ENCODE peak calls at places on chromosomes 4 and X, in four cellular contexts. F, O, M and A are unnamed samples.
A peak's percentile ranks its signal among the peaks of the same experiment; 100 is the strongest.

GRCh38 chrX:38636949-38637819 is 75.8 kb downstream of the TSPAN7 start:
- DNase-seq in M (no peak), F (no peak), O (no peak), A (no peak)

GRCh38 chr4:159077702-159078495 is 25.0 kb upstream of the RAPGEF2 start:
- DNase-seq in O (no peak), F (no peak), M (no peak), A (no peak)

GRCh38 chr4:168039593-168039992 is 52.7 kb upstream of the ANXA10 start:
- DNase-seq in M (no peak), F (no peak), O (no peak), A (no peak)

GRCh38 chrX:109732319-109732779 is 708 bp downstream of the ACSL4 start:
- DNase-seq in O (no peak), M (no peak), F (no peak), A (no peak)

GRCh38 chr4:5511791-5512190 is 196.6 kb downstream of the EVC2 start:
- DNase-seq in O (peak; percentile 2), M (no peak), F (no peak), A (no peak)

GRCh38 chrX:124328765-124329164 is 3.7 kb upstream of the TEX13D start:
- DNase-seq in O (no peak), F (no peak), M (no peak), A (no peak)

GRCh38 chr4:53346920-53347852 is 18.7 kb downstream of the SCFD2 start:
- DNase-seq in F (no peak), M (no peak), O (peak; percentile 9), A (no peak)

GRCh38 chr4:128916832-128917231 is 107.3 kb downstream of the JADE1 start:
- DNase-seq in O (no peak), F (no peak), M (peak; percentile 27), A (no peak)

GRCh38 chrX:20322887-20323286 is 56.2 kb upstream of the RPS6KA3 start:
- DNase-seq in F (no peak), O (no peak), M (no peak), A (no peak)

GRCh38 chr4:7956306-7957112 is 16.8 kb upstream of the AFAP1 start:
- DNase-seq in M (no peak), O (no peak), F (no peak), A (peak; percentile 84)

GRCh38 chrX:29530520-29530919 is 684.8 kb upstream of the MAGEB2 start:
- DNase-seq in F (no peak), O (peak; percentile 6), M (no peak), A (no peak)

GRCh38 chr4:141713771-141714445 is 77.5 kb downstream of the IL15 start:
- DNase-seq in O (peak; percentile 40), M (no peak), F (no peak), A (no peak)

GRCh38 chr4:146381263-146381872 is 140.4 kb downstream of the SLC10A7 start:
- DNase-seq in F (no peak), O (no peak), M (no peak), A (no peak)

GRCh38 chrX:48937065-48937907 is 18.5 kb upstream of the PIM2 start:
- DNase-seq in F (peak; percentile 75), M (peak; percentile 32), O (peak; percentile 36), A (no peak)

GRCh38 chr4:25007608-25008007 is 23.1 kb downstream of the LGI2 start:
- DNase-seq in O (no peak), F (no peak), M (no peak), A (no peak)

GRCh38 chr4:89160806-89161205 is 49.5 kb downstream of the TIGD2 start:
- DNase-seq in M (no peak), O (no peak), F (no peak), A (no peak)

GRCh38 chr4:79917246-79917645 is 155.8 kb downstream of the ANTXR2 start:
- DNase-seq in F (no peak), O (peak; percentile 46), M (peak; percentile 46), A (no peak)

GRCh38 chr4:36026348-36026747 is 218.0 kb downstream of the ARAP2 start:
- DNase-seq in F (no peak), M (no peak), O (no peak), A (no peak)

GRCh38 chr4:86221076-86221475 is 138.8 kb downstream of the MAPK10 start:
- DNase-seq in M (no peak), O (no peak), F (no peak), A (no peak)

GRCh38 chr4:99645638-99646037 is 12.0 kb downstream of the C4orf54 start:
- DNase-seq in F (no peak), M (no peak), O (no peak), A (no peak)

GRCh38 chr4:145179201-145179860 is 1.1 kb downstream of the OTUD4 start:
- DNase-seq in M (peak; percentile 82), F (peak; percentile 95), O (peak; percentile 41), A (no peak)

GRCh38 chr4:2125831-2126230 is 66.7 kb downstream of the NAT8L start:
- DNase-seq in O (no peak), F (no peak), M (no peak), A (no peak)

GRCh38 chr4:128653514-128654420 is 155.7 kb upstream of the JADE1 start:
- DNase-seq in O (peak; percentile 21), M (peak; percentile 67), F (no peak), A (no peak)

GRCh38 chr4:98794565-98795205 is 134.2 kb downstream of the EIF4E start:
- DNase-seq in F (no peak), O (peak; percentile 75), M (no peak), A (no peak)

GRCh38 chr4:55733874-55734437 is 85.6 kb upstream of the EXOC1L start:
- DNase-seq in F (no peak), M (no peak), O (peak; percentile 51), A (peak; percentile 93)

GRCh38 chr4:8072235-8072968 is 86.2 kb downstream of the ABLIM2 start:
- DNase-seq in F (no peak), M (no peak), O (no peak), A (no peak)

GRCh38 chr4:159097144-159097543 is 5.7 kb upstream of the RAPGEF2 start:
- DNase-seq in M (no peak), F (no peak), O (no peak), A (no peak)

GRCh38 chr4:81635747-81636146 is 164.0 kb upstream of the RASGEF1B start:
- DNase-seq in M (peak; percentile 26), O (no peak), F (no peak), A (no peak)

GRCh38 chr4:114043116-114043515 is 63.7 kb upstream of the ARSJ start:
- DNase-seq in M (no peak), F (no peak), O (no peak), A (no peak)

GRCh38 chr4:52076731-52077130 is 25.6 kb downstream of the SPATA18 start:
- DNase-seq in F (peak; percentile 78), O (no peak), M (peak; percentile 26), A (no peak)

GRCh38 chr4:118967393-118967792 is 78.7 kb downstream of the SYNPO2 start:
- DNase-seq in O (peak; percentile 33), M (peak; percentile 23), F (no peak), A (no peak)

GRCh38 chr4:29805245-29805644 is 914.9 kb upstream of the PCDH7 start:
- DNase-seq in O (no peak), M (peak; percentile 25), F (no peak), A (no peak)

GRCh38 chr4:168309781-168310180 is 8.8 kb downstream of the DDX60 start:
- DNase-seq in M (peak; percentile 44), F (no peak), O (no peak), A (no peak)

GRCh38 chr4:61428950-61429349 is 228.8 kb downstream of the ADGRL3 start:
- DNase-seq in M (no peak), O (no peak), F (no peak), A (no peak)

GRCh38 chr4:184506527-184507121 is 32.3 kb upstream of the IRF2 start:
- DNase-seq in F (no peak), M (peak; percentile 20), O (no peak), A (no peak)

GRCh38 chrX:41337140-41337539 is 3.2 kb downstream of the DDX3X start:
- DNase-seq in F (no peak), O (no peak), M (no peak), A (no peak)

GRCh38 chr4:76802546-76803021 is 95.4 kb downstream of the SOWAHB start:
- DNase-seq in M (no peak), F (no peak), O (peak; percentile 27), A (no peak)

GRCh38 chrX:121008920-121009319 is 23.4 kb upstream of the CT47A1 start:
- DNase-seq in M (no peak), F (no peak), O (no peak), A (no peak)

DNA sequence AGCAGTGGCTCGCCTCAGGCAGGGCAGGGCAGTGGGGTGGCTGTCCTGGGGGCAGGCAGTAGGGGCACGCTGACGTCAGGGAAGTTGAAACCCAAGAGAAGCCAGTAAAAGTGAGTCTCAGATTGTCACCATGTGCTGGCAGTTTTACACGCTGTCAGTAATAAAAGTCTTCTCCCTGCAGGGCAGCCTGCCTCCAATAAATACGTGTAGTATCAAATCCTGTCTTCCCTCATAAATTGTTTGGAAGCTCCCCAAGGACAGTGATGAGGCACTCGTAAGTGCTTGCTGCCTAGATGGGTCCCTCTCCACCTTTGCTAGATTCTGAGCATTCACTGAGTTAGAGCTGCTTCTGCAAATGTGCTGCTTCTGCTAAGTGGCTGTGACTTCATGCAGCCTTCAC is 60.8 kb upstream of the MSANTD1 start:
- DNase-seq in M (no peak), O (no peak), F (peak; percentile 34), A (no peak)
- H3K36me3 ChIP-seq in M (no peaks in the 10 kb centered on the region), O (peaks cover 34% of the 10 kb centered on the region), F (peaks cover 20% of the 10 kb centered on the region), A (peaks cover 36% of the 10 kb centered on the region)

GRCh38 chr4:47899639-47900038 is 14.7 kb downstream of the NFXL1 start:
- DNase-seq in F (no peak), O (no peak), M (no peak), A (no peak)
- H3K36me3 ChIP-seq in F (peaks cover 15% of the 10 kb centered on the region), O (peaks cover 34% of the 10 kb centered on the region), M (no peaks in the 10 kb centered on the region), A (peaks cover 97% of the 10 kb centered on the region)

GRCh38 chrX:136227948-136228584 is 23.1 kb downstream of the MAP7D3 start:
- DNase-seq in O (no peak), F (no peak), M (no peak), A (no peak)
- H3K36me3 ChIP-seq in O (peaks cover 2% of the 10 kb centered on the region), F (no peaks in the 10 kb centered on the region), M (no peaks in the 10 kb centered on the region), A (peaks cover 46% of the 10 kb centered on the region)

DNA sequence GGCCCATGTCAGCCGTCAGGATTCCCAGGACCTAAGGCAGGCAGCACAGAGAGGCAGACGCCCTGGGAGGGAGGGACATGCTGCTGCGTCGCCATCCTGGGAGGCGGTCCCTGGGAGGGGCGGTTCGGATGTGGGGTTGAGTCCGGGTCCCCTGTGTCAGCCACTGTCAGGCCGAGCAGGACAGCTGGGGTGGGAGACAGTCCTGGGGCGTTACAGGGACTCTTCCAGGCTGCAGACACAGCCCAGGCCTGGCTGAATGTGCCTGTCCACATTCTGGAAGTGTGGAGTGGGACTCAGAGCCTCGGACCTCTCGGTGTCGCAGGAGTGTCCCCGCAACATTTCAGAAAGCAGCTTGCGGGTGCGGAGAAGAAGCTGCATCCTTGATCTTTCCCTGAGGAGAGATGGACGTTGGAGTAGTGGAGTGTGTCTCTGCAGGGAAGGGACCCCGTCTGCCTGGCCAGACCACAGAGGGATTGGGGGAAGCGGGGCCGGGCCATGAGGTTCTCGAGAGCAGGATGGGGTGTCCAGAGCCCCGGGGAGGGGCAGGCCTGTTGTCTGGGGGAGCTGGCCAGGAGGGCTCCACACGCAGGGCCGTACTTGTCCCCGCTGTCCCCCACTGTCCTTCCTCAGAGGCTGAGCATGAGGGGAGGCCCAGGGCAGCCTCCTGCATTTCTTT is 6.1 kb downstream of the AKAP17A start:
- DNase-seq in M (no peak), O (no peak), F (no peak), A (peak; percentile 70)
- H3K36me3 ChIP-seq in M (no peaks in the 10 kb centered on the region), O (peaks cover 75% of the 10 kb centered on the region), F (peaks cover 72% of the 10 kb centered on the region), A (peaks cover 95% of the 10 kb centered on the region)

GRCh38 chrX:2735270-2735669 is 16.6 kb upstream of the XG start:
- DNase-seq in F (no peak), M (no peak), O (no peak), A (no peak)
- H3K36me3 ChIP-seq in F (peaks cover 8% of the 10 kb centered on the region), M (no peaks in the 10 kb centered on the region), O (peaks cover 29% of the 10 kb centered on the region), A (peaks cover 76% of the 10 kb centered on the region)